ENCODE peak calls at places on chromosome 12, in seven cellular contexts. U is kidney epithelial cell, I is lower leg skin, J is choroid plexus epithelial cell, M is AG09309, Z is cardiac fibroblast, D is astrocyte. Y is an unnamed sample.

GRCh38 chr12:93979189-93979588 is 169.2 kb upstream of the PLXNC1 start:
- DNase-seq in M (peak), I (no peak), D (peak), U (no peak), Z (peak), J (peak), Y (peak)

GRCh38 chr12:1915082-1915968 is 3.1 kb downstream of the CACNA2D4 start:
- DNase-seq in J (no peak), U (no peak), M (no peak), D (no peak), I (peak), Z (no peak), Y (no peak)

GRCh38 chr12:120190985-120191480 is 3.5 kb downstream of the GCN1 start:
- DNase-seq in I (no peak), U (no peak), J (no peak), M (no peak), Z (no peak), D (no peak), Y (no peak)

GRCh38 chr12:71107976-71108749 is 49.6 kb downstream of the TSPAN8 start:
- DNase-seq in J (no peak), I (no peak), M (no peak), Z (no peak), U (no peak), D (no peak), Y (no peak)

GRCh38 chr12:96249196-96250118 is 55.3 kb downstream of the ELK3 start:
- DNase-seq in M (no peak), D (peak), U (no peak), Z (peak), I (no peak), J (peak), Y (no peak)

GRCh38 chr12:67758119-67758873 is 109.8 kb downstream of the DYRK2 start:
- DNase-seq in U (no peak), Z (peak), I (no peak), D (no peak), M (no peak), J (no peak), Y (no peak)

GRCh38 chr12:107404981-107405380 is 280.6 kb upstream of the PWP1 start:
- DNase-seq in D (peak), M (no peak), U (no peak), J (peak), Z (no peak), I (no peak), Y (peak)

GRCh38 chr12:124715121-124715990 is 147.9 kb upstream of the NCOR2 start:
- DNase-seq in M (no peak), D (peak), U (no peak), J (peak), Z (no peak), I (no peak), Y (peak)

GRCh38 chr12:115251727-115252126 is 567.8 kb upstream of the TBX3 start:
- DNase-seq in D (peak), I (peak), M (no peak), U (no peak), J (peak), Z (no peak), Y (no peak)

GRCh38 chr12:130576286-130576933 is 139.7 kb downstream of the RIMBP2 start:
- DNase-seq in D (no peak), Z (no peak), U (no peak), I (peak), J (no peak), M (no peak), Y (no peak)

GRCh38 chr12:48580831-48581230 is 11.0 kb upstream of the LALBA start:
- DNase-seq in M (no peak), U (no peak), I (peak), D (no peak), J (no peak), Z (no peak), Y (peak)

GRCh38 chr12:56601503-56601902 is 28.6 kb downstream of the BAZ2A start:
- DNase-seq in D (no peak), J (peak), I (no peak), U (no peak), Z (peak), M (no peak), Y (peak)

GRCh38 chr12:79373896-79374499 is 316.8 kb downstream of the PAWR start:
- DNase-seq in U (no peak), M (no peak), J (peak), D (no peak), I (no peak), Z (peak), Y (peak)

GRCh38 chr12:128543493-128543892 is 276.5 kb downstream of the TMEM132C start:
- DNase-seq in J (no peak), I (no peak), U (no peak), M (no peak), Z (no peak), D (no peak), Y (no peak)

GRCh38 chr12:52606581-52607241 is 5.4 kb upstream of the KRT72 start:
- DNase-seq in I (no peak), M (no peak), D (no peak), J (no peak), U (no peak), Z (no peak), Y (no peak)

GRCh38 chr12:52607314-52607713 is 6.1 kb upstream of the KRT72 start:
- DNase-seq in Z (no peak), D (no peak), I (no peak), M (no peak), U (no peak), J (no peak), Y (no peak)

GRCh38 chr12:52608826-52609630 is 7.8 kb upstream of the KRT72 start:
- DNase-seq in D (no peak), J (no peak), U (no peak), Z (no peak), M (no peak), I (no peak), Y (no peak)

GRCh38 chr12:52605542-52605941 is 4.3 kb upstream of the KRT72 start:
- DNase-seq in D (no peak), J (no peak), U (no peak), Z (no peak), I (no peak), M (no peak), Y (no peak)

GRCh38 chr12:52608161-52608560 is 6.9 kb upstream of the KRT72 start:
- DNase-seq in M (no peak), U (no peak), D (no peak), Z (no peak), I (no peak), J (no peak), Y (no peak)
- H3K4me3 ChIP-seq in M (no peak), U (no peak), D (no peak), Z (no peak), I (no peak), J (no peak), Y (no peak)

GRCh38 chr12:6764011-6764828 is 1.9 kb upstream of the PTMS start:
- DNase-seq in M (peak), Z (peak), I (peak), D (peak), J (peak), U (peak), Y (peak)
- H3K4me3 ChIP-seq in M (peak), Z (peak), I (no peak), D (peak), J (peak), U (peak), Y (peak)

DNA sequence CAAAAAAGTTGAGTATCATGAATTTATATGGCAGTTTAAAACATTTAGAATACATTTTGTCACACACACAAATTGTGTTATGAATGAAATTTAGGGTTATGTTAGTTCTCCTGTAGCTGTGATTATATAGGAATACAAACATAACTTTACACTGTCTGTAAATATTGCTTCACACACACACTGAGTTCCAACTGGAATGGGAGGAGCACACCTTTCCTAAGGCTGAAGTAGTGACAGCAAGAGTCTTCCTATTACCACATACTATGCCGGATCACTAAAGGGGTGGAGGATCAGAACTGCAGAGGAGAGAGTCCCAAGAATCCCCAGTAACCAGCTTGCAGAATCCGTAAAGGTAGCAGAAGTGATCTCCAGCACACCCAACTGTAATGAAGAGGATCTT is 63.7 kb downstream of the DNAI7 start:
- DNase-seq in D (no peak), M (no peak), J (no peak), I (no peak), Z (no peak), U (no peak), Y (no peak)
- H3K4me3 ChIP-seq in D (no peak), M (no peak), J (no peak), I (no peak), Z (no peak), U (no peak), Y (no peak)

GRCh38 chr12:6091786-6092566 is 32.5 kb downstream of the VWF start:
- DNase-seq in Z (no peak), D (no peak), M (no peak), U (no peak), J (no peak), I (peak), Y (no peak)

GRCh38 chr12:6095269-6095668 is 29.2 kb downstream of the VWF start:
- DNase-seq in D (no peak), I (peak), J (no peak), U (no peak), M (no peak), Z (no peak), Y (no peak)

GRCh38 chr12:6090786-6091185 is 33.7 kb downstream of the VWF start:
- DNase-seq in U (no peak), D (peak), Z (peak), M (no peak), J (peak), I (peak), Y (no peak)

GRCh38 chr12:6093764-6094163 is 30.7 kb downstream of the VWF start:
- DNase-seq in U (no peak), J (no peak), D (no peak), Z (no peak), M (no peak), I (peak), Y (peak)

GRCh38 chr12:6092784-6093722 is 31.4 kb downstream of the VWF start:
- DNase-seq in M (peak), Z (peak), I (peak), J (peak), D (peak), U (peak), Y (peak)
- H3K4me3 ChIP-seq in M (no peak), Z (peak), I (no peak), J (no peak), D (peak), U (no peak), Y (peak)

GRCh38 chr12:12823308-12823707 is 10.2 kb downstream of the DDX47 start:
- DNase-seq in M (no peak), D (peak), Z (peak), U (no peak), I (no peak), J (peak), Y (peak)
- H3K4me3 ChIP-seq in M (no peak), D (no peak), Z (no peak), U (no peak), I (no peak), J (no peak), Y (no peak)

GRCh38 chr12:43973993-43974392 is 138.1 kb downstream of the TMEM117 start:
- DNase-seq in D (no peak), I (no peak), J (no peak), Z (no peak), M (no peak), U (no peak), Y (no peak)

GRCh38 chr12:43978546-43978945 is 142.7 kb downstream of the TMEM117 start:
- DNase-seq in M (no peak), U (no peak), D (no peak), J (no peak), Z (no peak), I (no peak), Y (no peak)

GRCh38 chr12:43979450-43979849 is 143.6 kb downstream of the TMEM117 start:
- DNase-seq in U (no peak), D (no peak), I (no peak), J (no peak), M (no peak), Z (no peak), Y (no peak)

GRCh38 chr12:43973385-43973784 is 137.5 kb downstream of the TMEM117 start:
- DNase-seq in M (no peak), D (no peak), Z (no peak), U (no peak), J (no peak), I (no peak), Y (no peak)

GRCh38 chr12:43976027-43976426 is 140.1 kb downstream of the TMEM117 start:
- DNase-seq in J (no peak), M (no peak), U (no peak), I (no peak), Z (no peak), D (no peak), Y (no peak)
- H3K4me3 ChIP-seq in J (no peak), M (no peak), U (no peak), I (no peak), Z (no peak), D (no peak), Y (no peak)

DNA sequence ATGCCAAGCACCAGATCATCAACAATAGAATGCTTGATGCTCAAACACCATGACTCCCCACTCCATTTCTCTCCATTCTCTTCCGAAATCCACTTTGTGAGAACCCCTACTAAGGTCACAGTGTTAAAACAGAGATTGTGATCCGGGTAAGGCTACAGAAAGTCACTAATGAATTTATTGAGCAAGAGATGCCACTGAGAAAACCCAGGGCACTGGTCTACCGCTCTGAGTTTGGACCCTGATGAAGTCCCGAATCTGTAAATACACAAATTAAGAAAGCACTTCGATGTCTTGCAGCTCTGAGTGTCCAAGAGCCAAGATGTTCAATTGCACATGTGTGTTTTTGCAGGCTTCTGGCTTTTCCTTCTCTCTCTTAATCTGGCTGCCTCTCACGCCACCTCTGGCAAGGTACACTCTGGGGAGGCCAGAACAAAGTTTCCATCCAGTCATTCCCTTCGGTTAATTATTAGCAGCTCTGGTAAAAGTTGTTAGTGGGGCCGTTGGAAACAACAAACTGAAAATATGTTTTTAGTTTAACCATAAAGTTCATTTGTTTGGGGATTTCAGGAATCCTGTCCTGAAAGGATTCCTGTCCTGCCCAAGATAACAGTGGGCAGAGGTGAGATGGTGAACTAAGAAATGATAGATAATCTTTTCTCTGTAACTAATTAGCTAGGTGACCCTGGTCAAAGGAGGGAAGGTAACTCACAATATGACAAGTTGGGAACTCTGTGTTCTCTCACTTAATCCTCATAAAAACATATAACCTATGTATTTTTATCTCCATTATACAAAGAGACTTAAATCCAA is 75.4 kb downstream of the BTG1 start:
- DNase-seq in I (no peak), Z (no peak), U (no peak), D (no peak), M (no peak), J (no peak), Y (no peak)
- H3K4me3 ChIP-seq in I (no peak), Z (no peak), U (no peak), D (no peak), M (no peak), J (no peak), Y (no peak)

DNA sequence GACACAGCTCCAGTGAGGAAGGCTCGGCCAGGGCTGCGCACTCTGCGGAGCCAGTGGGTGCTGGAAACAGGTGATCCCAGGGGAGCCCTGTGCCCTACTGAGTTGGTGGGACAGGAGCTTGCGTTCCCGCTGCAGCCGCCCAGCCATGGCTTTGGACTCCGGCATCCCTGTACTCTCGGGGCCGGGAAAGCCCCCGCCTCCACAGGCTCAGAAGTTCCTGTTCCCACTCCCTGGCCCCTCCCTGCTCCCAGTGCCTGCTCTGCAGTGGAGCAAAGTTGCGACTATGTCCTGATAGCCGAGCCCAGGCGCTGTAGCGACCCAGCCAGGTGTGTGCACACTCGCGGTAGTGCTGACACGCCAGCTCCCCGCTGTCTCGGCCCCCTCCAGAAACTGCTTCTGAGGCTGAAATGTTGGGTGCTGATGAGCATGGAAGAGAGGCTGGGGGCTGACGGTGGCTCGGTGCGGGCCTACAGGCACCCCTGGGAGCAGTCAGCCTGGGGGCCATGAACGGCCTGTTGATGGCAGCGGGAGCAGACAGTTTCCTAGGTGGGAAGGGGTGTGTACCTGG is 344.6 kb upstream of the MGAT4C start:
- DNase-seq in M (no peak), I (no peak), Z (no peak), J (no peak), D (no peak), U (no peak), Y (no peak)
- H3K4me3 ChIP-seq in M (no peak), I (no peak), Z (no peak), J (no peak), D (no peak), U (no peak), Y (no peak)

GRCh38 chr12:63845726-63846125 is 1.2 kb downstream of the SRGAP1 start:
- DNase-seq in Z (peak), D (peak), I (no peak), J (peak), U (no peak), M (peak), Y (peak)
- H3K4me3 ChIP-seq in Z (peak), D (peak), I (no peak), J (peak), U (peak), M (peak), Y (peak)